ENCODE peak calls at places on chromosomes 13 and 19, in eight cellular contexts. C, W, E, Z, A, Y, S and V are unnamed samples. For H3K9me3, the result is how much of the 10 kb centered on the place peaks cover.

GRCh38 chr19:2627319-2627829 is 75.1 kb downstream of the GNG7 start:
- DNase-seq in S (peak), C (peak), Z (no peak), Y (no peak), A (peak), W (no peak), E (peak), V (no peak)

GRCh38 chr13:30157616-30157993 is 149.7 kb downstream of the KATNAL1 start:
- DNase-seq in A (no peak), E (peak), S (no peak), W (no peak), Z (no peak), Y (no peak), C (no peak), V (no peak)

GRCh38 chr13:21481359-21481758 is 22.3 kb upstream of the ZDHHC20 start:
- DNase-seq in W (no peak), E (no peak), Z (no peak), S (no peak), A (peak), Y (no peak), C (no peak), V (no peak)

GRCh38 chr19:18503971-18504885 is 17.6 kb downstream of the ELL start:
- DNase-seq in Y (no peak), C (no peak), S (no peak), W (no peak), A (peak), E (peak), Z (no peak), V (peak)

GRCh38 chr13:96632536-96633320 is 361.5 kb downstream of the OXGR1 start:
- DNase-seq in W (no peak), E (no peak), Z (no peak), S (no peak), A (no peak), Y (no peak), C (no peak), V (no peak)

GRCh38 chr19:39199025-39199424 is 2.3 kb downstream of the NCCRP1 start:
- DNase-seq in Y (peak), A (no peak), S (peak), E (peak), Z (peak), C (no peak), W (no peak), V (peak)

GRCh38 chr19:11381535-11382369 is 2.4 kb downstream of the EPOR start:
- DNase-seq in A (peak), C (no peak), S (no peak), W (no peak), Z (peak), Y (peak), E (no peak), V (peak)

GRCh38 chr19:42198676-42199439 is 18.6 kb downstream of the DEDD2 start:
- DNase-seq in Z (peak), W (peak), C (no peak), Y (no peak), E (no peak), A (no peak), S (no peak), V (no peak)

GRCh38 chr13:30331331-30331771 is 24.0 kb upstream of the KATNAL1 start:
- DNase-seq in W (no peak), Z (no peak), C (no peak), E (no peak), Y (peak), S (peak), A (no peak), V (no peak)

GRCh38 chr13:43728411-43728810 is 58.4 kb downstream of the ENOX1 start:
- DNase-seq in C (no peak), S (no peak), Z (no peak), W (no peak), A (no peak), E (no peak), Y (no peak), V (no peak)

GRCh38 chr13:98041081-98041820 is 87.8 kb downstream of the IPO5 start:
- DNase-seq in Y (no peak), W (no peak), Z (no peak), E (no peak), A (no peak), S (no peak), C (no peak), V (no peak)

GRCh38 chr19:4866595-4867424 is 657 bp downstream of the PLIN3 start:
- DNase-seq in Z (peak), Y (peak), E (peak), W (peak), C (peak), S (peak), A (peak), V (no peak)

GRCh38 chr19:48844472-48844871 is 8.2 kb upstream of the HSD17B14 start:
- DNase-seq in C (no peak), Y (no peak), E (no peak), A (peak), W (no peak), Z (peak), S (no peak), V (no peak)

GRCh38 chr13:70098669-70099068 is 9.0 kb upstream of the ATXN8OS start:
- DNase-seq in E (no peak), A (peak), S (no peak), Z (no peak), C (no peak), W (no peak), Y (no peak), V (no peak)

GRCh38 chr13:92573467-92574057 is 653.0 kb upstream of the GPC6 start:
- DNase-seq in Y (no peak), W (no peak), A (peak), S (no peak), C (no peak), Z (peak), E (no peak), V (peak)

GRCh38 chr13:85013006-85013405 is 786.2 kb downstream of the SLITRK6 start:
- DNase-seq in S (no peak), A (no peak), Z (no peak), C (no peak), E (no peak), W (no peak), Y (no peak), V (no peak)

GRCh38 chr13:77810430-77810829 is 108.2 kb downstream of the EDNRB start:
- DNase-seq in Y (no peak), S (no peak), W (no peak), C (no peak), A (peak), E (no peak), Z (no peak), V (no peak)

GRCh38 chr19:9155591-9155990 is 15.4 kb downstream of the ZNF317 start:
- DNase-seq in E (no peak), W (no peak), C (no peak), Y (no peak), S (no peak), A (no peak), Z (no peak), V (no peak)
- H3K9me3 ChIP-seq in E (under half), W (under half), C (under half), Y (under half), S (under half), A (half or more), Z (under half), V (under half)

GRCh38 chr13:41974262-41974900 is 13.5 kb upstream of the VWA8 start:
- DNase-seq in Z (no peak), C (no peak), A (no peak), E (no peak), Y (no peak), S (no peak), W (no peak), V (no peak)

GRCh38 chr13:41970022-41970421 is 9.1 kb upstream of the VWA8 start:
- DNase-seq in Z (no peak), S (no peak), W (no peak), C (no peak), E (no peak), Y (no peak), A (no peak), V (no peak)

GRCh38 chr13:41970918-41971317 is 10.0 kb upstream of the VWA8 start:
- DNase-seq in Z (no peak), S (no peak), W (no peak), Y (no peak), C (no peak), E (no peak), A (no peak), V (no peak)

GRCh38 chr13:41973247-41973741 is 12.4 kb upstream of the VWA8 start:
- DNase-seq in Y (no peak), C (no peak), W (no peak), S (no peak), E (no peak), Z (peak), A (no peak), V (no peak)

GRCh38 chr13:41971848-41972247 is 10.9 kb upstream of the VWA8 start:
- DNase-seq in S (no peak), Z (no peak), E (no peak), A (no peak), Y (no peak), C (no peak), W (no peak), V (no peak)
- H3K27ac ChIP-seq in S (no peak), Z (no peak), E (no peak), A (no peak), Y (no peak), C (no peak), W (no peak), V (no peak)

GRCh38 chr19:40908981-40909380 is 26.9 kb upstream of the CYP2A7 start:
- DNase-seq in S (no peak), Z (no peak), W (no peak), Y (peak), A (peak), E (no peak), C (no peak), V (no peak)
- TF ChIP-seq CTCF in S (peak), Z (no peak), W (no peak), Y (no peak), A (peak), E (peak), C (peak), V (no peak)

GRCh38 chr13:113805431-113806103 is 46.5 kb downstream of the TMEM255B start:
- DNase-seq in E (no peak), Y (no peak), C (no peak), S (no peak), A (no peak), Z (no peak), W (no peak), V (no peak)
- H3K9me3 ChIP-seq in E (under half), Y (under half), C (under half), S (under half), A (under half), Z (under half), W (under half), V (under half)

DNA sequence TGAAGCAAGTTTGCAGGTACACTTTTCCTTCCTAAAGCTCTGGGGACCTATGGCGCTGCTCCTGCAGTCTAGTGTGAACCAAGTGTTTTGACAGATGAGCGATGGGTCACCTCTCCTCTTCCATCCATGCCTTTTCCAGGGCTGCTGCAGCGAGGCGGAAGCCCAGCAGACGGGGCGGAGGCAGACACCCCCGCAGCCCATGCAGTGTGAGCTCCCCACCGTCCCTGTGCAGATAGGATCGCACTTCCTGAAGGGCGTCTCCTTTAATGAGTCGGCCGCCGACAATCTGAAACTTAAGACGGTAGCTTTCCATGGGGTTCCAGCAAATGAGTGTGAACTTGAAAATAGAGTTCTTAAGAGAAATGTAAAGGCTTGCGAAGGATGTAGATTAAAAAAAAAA is 37.1 kb upstream of the GPI start:
- DNase-seq in W (no peak), S (no peak), C (no peak), E (no peak), A (no peak), Y (no peak), Z (no peak), V (no peak)
- H3K27ac ChIP-seq in W (no peak), S (no peak), C (no peak), E (no peak), A (no peak), Y (no peak), Z (no peak), V (no peak)

GRCh38 chr19:50556236-50557008 is 11.8 kb downstream of the LRRC4B start:
- DNase-seq in A (peak), C (peak), Z (peak), Y (peak), S (peak), W (peak), E (peak), V (peak)
- TF ChIP-seq CTCF in A (peak), C (peak), Z (peak), Y (peak), S (peak), W (peak), E (peak), V (peak)

GRCh38 chr19:21921691-21922180 is 85.8 kb upstream of the ZNF43 start:
- DNase-seq in Z (no peak), W (no peak), E (no peak), S (no peak), C (no peak), Y (no peak), A (no peak), V (no peak)

GRCh38 chr19:21922276-21922675 is 86.3 kb upstream of the ZNF43 start:
- DNase-seq in A (no peak), W (no peak), Y (no peak), S (no peak), E (no peak), C (no peak), Z (no peak), V (no peak)
- H3K9me3 ChIP-seq in A (under half), W (under half), Y (under half), S (under half), E (under half), C (under half), Z (half or more), V (under half)

DNA sequence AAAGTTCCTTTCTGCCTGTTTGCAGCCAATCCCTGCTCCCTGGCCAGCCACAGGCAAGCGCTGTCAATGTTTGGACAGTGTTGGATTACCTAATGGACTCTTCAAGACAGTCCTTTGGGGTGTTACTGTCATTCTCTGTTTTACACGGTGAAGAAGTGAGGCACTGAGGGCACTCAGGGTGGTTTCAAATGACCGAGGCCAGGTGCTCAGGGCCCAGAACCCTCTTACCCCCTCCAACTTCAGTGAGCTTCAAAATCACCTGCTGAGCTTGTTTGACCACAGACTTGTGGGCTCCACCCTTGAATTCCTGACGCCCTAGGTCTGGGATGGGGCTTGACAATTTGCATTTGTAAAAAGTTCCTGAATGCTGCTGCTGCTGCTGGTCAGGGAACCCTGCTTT is 97.9 kb downstream of the GGACT start:
- DNase-seq in S (no peak), C (no peak), W (no peak), Y (no peak), Z (peak), E (no peak), A (no peak), V (no peak)
- H3K27ac ChIP-seq in S (peak), C (no peak), W (no peak), Y (no peak), Z (peak), E (no peak), A (no peak), V (no peak)

DNA sequence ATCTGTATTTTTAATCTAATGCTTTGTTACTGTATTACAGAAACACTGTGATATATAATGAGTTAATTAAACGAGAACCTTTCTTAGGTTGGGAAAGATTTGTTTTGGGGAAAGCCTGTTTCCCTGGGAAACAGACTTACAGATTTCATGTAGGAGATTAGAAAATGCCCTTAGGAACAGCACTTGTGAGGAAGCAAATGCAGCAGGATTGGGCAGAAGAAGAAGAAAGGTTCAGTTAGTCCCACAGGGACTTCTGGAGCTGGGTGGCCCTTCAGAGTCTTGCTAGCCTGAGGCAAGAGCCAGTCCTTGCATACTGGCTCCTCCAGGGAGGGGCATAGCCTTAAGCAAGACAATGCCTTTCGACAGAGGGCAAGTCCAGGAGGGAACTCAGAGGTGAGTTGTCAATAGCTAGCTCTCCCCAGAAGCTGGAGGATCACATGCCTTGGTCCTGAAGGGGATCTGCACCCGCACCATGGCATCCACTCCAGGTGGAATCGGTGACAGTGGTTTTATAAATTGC is 36.8 kb downstream of the N4BP2L1 start:
- DNase-seq in C (no peak), W (no peak), Z (peak), A (no peak), S (no peak), Y (no peak), E (no peak), V (no peak)
- TF ChIP-seq CTCF in C (no peak), W (no peak), Z (no peak), A (no peak), S (no peak), Y (no peak), E (no peak), V (no peak)